ENCODE peak calls at places on chromosomes 6 and 20, in four cellular contexts. V, H, Z and E are unnamed samples. For H3K36me3, the result is how much of the 10 kb centered on the place peaks cover.

GRCh38 chr20:32539817-32540675 is 45.1 kb downstream of the NOL4L start:
- DNase-seq in V (no peak), H (peak), Z (no peak), E (no peak)

GRCh38 chr6:5206920-5207561 is 53.7 kb downstream of the LYRM4 start:
- DNase-seq in H (no peak), V (no peak), Z (no peak), E (no peak)

GRCh38 chr20:3380228-3381070 is 27.0 kb downstream of the DNAAF9 start:
- DNase-seq in Z (no peak), V (no peak), H (no peak), E (no peak)

GRCh38 chr6:111727798-111728197 is 122.1 kb upstream of the TRAF3IP2 start:
- DNase-seq in H (no peak), Z (no peak), V (no peak), E (no peak)

GRCh38 chr6:17418281-17419188 is 25.1 kb downstream of the CAP2 start:
- DNase-seq in V (no peak), H (peak), Z (peak), E (no peak)

GRCh38 chr6:9315966-9316650 is 880.8 kb upstream of the SLC35B3 start:
- DNase-seq in V (no peak), H (no peak), Z (no peak), E (no peak)

GRCh38 chr6:14258695-14259655 is 141.4 kb downstream of the CD83 start:
- DNase-seq in V (no peak), H (no peak), Z (no peak), E (no peak)

GRCh38 chr20:44650777-44651493 is 564 bp downstream of the ADA start:
- DNase-seq in V (no peak), Z (no peak), H (no peak), E (no peak)

GRCh38 chr6:136077834-136078576 is 172.1 kb downstream of the MTFR2 start:
- DNase-seq in Z (no peak), V (no peak), H (peak), E (no peak)

GRCh38 chr20:407953-408842 is at the start of gene RBCK1:
- DNase-seq in Z (peak), H (peak), V (peak), E (peak)

GRCh38 chr20:36988494-36988966 is 37.0 kb upstream of the SAMHD1 start:
- DNase-seq in H (peak), Z (no peak), V (no peak), E (no peak)

GRCh38 chr6:42428326-42429041 is 23.2 kb downstream of the TRERF1 start:
- DNase-seq in Z (no peak), V (no peak), H (no peak), E (no peak)

GRCh38 chr6:66183982-66184555 is 477.0 kb upstream of the EYS start:
- DNase-seq in Z (no peak), V (no peak), H (no peak), E (no peak)

GRCh38 chr6:41587223-41587879 is 41.2 kb downstream of the FOXP4 start:
- DNase-seq in Z (no peak), V (no peak), H (no peak), E (no peak)

GRCh38 chr6:144372116-144372515 is 87.0 kb downstream of the UTRN start:
- DNase-seq in H (no peak), Z (no peak), V (no peak), E (no peak)
- H3K36me3 ChIP-seq in H (under half), Z (under half), V (under half), E (under half)

GRCh38 chr20:16749573-16749972 is 1.4 kb downstream of the OTOR start:
- DNase-seq in V (no peak), H (no peak), Z (no peak), E (no peak)
- TF ChIP-seq CTCF in V (no peak), H (no peak), Z (no peak), E (no peak)

DNA sequence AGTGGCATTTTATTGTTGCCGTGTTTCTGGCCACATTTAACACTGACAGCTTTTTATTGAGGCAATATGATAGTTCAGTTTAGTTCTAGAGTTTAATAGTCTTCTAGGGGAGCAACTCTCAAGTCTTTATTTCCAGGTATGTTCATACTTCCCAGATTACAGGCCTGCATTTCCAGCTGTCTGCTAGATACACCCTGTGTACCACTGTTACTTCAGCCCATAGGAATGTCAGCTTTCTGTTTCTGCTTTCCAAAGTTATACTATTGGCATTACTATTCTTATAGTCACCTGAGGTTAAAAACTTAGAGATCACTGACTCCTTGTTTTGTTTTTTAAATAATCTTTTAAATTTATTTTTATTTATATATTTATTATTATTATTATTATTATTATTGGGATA is 7.6 kb downstream of the ZNF451 start:
- DNase-seq in H (no peak), Z (no peak), V (no peak), E (no peak)
- H3K36me3 ChIP-seq in H (under half), Z (under half), V (under half), E (under half)

DNA sequence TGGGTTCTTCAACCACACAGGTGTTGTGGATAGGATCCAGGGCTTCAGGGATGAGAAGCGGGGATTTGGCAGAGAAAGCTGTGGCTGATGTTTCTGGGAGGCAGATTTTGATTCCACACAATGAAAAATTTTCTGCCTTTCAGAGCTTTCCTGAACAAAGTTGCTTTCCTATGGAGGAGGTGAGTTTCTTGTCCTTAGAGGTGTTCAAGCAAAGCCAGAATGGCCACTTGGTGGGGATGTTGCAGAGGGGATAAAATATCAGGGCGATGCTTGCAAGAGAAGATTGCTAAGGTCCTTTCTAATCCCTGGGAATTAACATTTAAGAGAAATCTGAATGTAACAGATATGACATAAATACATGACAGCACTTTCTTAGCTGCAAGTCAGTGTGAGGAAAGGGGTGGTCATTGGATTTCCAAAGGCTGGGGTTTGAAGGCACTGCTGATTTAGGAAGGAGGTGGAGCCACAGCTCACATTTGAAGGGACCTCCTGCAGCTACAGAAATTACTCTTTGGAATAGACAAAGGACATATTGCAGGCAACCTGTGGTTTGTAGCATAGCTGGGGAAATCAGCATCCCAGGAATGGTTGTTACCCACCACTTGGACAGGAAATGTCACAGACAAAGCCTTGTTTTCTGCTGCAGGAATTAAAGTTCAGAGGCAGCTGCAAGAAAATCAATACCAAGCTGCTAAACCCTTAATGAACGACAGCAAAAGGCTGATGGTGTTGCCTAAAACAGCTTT is 271.1 kb upstream of the CHD6 start:
- DNase-seq in V (no peak), Z (peak), H (no peak), E (no peak)
- TF ChIP-seq CTCF in V (no peak), Z (no peak), H (no peak), E (no peak)

GRCh38 chr6:43778131-43778857 is 8.3 kb downstream of the VEGFA start:
- DNase-seq in V (no peak), Z (no peak), H (no peak), E (no peak)

GRCh38 chr6:43780293-43780692 is 10.3 kb downstream of the VEGFA start:
- DNase-seq in Z (no peak), H (no peak), V (no peak), E (no peak)

GRCh38 chr6:43780891-43781571 is 11.0 kb downstream of the VEGFA start:
- DNase-seq in Z (no peak), H (no peak), V (no peak), E (no peak)

GRCh38 chr6:43779864-43780260 is 9.9 kb downstream of the VEGFA start:
- DNase-seq in Z (no peak), V (no peak), H (no peak), E (no peak)

DNA sequence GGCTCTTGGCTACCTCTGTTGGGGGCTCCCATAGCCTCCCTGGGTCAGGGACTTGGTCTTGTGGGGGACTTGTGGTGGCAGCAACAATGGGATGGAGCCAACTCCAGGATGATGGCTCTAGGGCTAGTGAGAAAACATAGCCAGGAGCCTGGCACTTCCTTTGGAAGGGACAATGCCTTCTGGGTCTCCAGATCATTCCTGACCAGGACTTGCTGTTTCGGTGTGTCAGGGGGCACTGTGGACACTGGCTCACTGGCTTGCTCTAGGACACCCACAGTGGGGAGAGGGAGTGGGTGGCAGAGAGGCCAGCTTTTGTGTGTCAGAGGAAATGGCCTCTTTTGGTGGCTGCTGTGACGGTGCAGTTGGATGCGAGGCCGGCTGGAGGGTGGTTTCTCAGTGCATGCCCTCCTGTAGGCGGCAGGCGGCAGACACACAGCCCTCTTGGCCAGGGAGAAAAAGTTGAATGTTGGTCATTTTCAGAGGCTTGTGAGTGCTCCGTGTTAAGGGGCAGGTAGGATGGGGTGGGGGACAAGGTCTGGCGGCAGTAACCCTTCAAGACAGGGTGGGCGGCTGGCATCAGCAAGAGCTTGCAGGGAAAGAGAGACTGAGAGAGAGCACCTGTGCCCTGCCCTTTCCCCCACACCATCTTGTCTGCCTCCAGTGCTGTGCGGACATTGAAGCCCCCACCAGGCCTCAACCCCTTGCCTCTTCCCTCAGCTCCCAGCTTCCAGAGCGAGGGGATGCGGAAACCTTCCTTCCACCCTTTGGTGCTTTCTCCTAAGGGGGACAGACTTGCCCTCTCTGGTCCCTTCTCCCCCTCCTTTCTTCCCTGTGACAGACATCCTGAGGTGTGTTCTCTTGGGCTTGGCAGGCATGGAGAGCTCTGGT is 9.2 kb downstream of the VEGFA start:
- DNase-seq in Z (no peak), H (no peak), V (no peak), E (no peak)
- H3K36me3 ChIP-seq in Z (under half), H (half or more), V (half or more), E (under half)

GRCh38 chr6:33417903-33418689 is at the start of gene CUTA:
- DNase-seq in V (peak), H (peak), Z (peak), E (peak)
- TF ChIP-seq CTCF in V (no peak), H (peak), Z (peak), E (no peak)

GRCh38 chr20:9141070-9141469 is 72.2 kb downstream of the PLCB4 start:
- DNase-seq in V (no peak), Z (no peak), H (no peak), E (no peak)
- H3K36me3 ChIP-seq in V (under half), Z (under half), H (under half), E (under half)

GRCh38 chr20:25299801-25300200 is 51.9 kb downstream of the PYGB start:
- DNase-seq in Z (no peak), V (no peak), H (peak), E (no peak)

GRCh38 chr20:25300496-25301170 is 52.7 kb downstream of the PYGB start:
- DNase-seq in Z (no peak), H (no peak), V (no peak), E (no peak)

GRCh38 chr20:25302596-25302995 is 54.7 kb downstream of the PYGB start:
- DNase-seq in V (no peak), H (no peak), Z (no peak), E (no peak)

GRCh38 chr20:25303292-25304024 is 55.6 kb downstream of the PYGB start:
- DNase-seq in V (no peak), Z (no peak), H (no peak), E (no peak)

DNA sequence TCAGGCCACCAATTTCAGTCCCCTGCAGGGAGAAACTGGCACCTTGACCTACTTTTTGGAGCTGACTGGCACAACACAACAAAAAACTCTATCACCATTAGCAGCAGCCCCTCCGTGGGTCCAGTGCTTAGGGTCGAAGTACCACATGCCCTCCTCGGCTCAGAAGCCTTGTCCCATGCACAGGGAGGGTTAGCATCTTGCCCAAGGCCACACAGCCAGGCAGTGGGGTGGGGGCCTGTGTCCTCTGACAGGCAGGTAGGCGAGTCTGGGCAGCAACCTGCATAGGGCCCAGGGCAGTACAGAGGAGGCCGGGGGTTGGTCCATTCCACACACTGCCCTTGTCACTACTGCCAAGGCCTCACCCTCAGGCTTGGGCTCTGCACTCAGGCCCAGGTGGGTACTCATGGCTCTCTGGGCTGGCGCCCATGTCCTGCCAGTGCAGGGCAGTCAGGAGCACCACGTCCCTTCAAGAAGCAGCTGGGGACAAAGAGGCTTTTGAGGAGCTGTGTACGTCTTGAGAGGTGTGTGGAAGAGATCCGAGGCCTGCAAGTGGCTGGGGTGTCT is 53.6 kb downstream of the PYGB start:
- DNase-seq in H (no peak), Z (no peak), V (no peak), E (no peak)
- TF ChIP-seq CTCF in H (no peak), Z (no peak), V (no peak), E (no peak)